ENCODE peak calls at places on chromosome X, in ten cellular contexts. C, I, H, Y, V, E, N, Q, A and G are unnamed samples. For H3K4me1, the result is how much of the 10 kb centered on the place peaks cover.

GRCh38 chrX:125090046-125090445 is 229.6 kb upstream of the TEX13C start:
- DNase-seq in C (no peak), I (no peak), H (peak), Y (no peak), V (no peak), E (no peak), N (no peak), Q (no peak), A (no peak), G (no peak)

GRCh38 chrX:153925739-153926593 is at the start of gene ARHGAP4:
- DNase-seq in C (no peak), I (no peak), H (no peak), Y (peak), V (no peak), E (no peak), N (peak), Q (no peak), A (no peak), G (no peak)

GRCh38 chrX:5242091-5242790 is 986.4 kb downstream of the NLGN4X start:
- DNase-seq in C (no peak), I (no peak), H (no peak), Y (peak), V (no peak), E (no peak), N (no peak), Q (no peak), A (no peak), G (no peak)

GRCh38 chrX:148501121-148502066 is 977 bp downstream of the AFF2 start:
- DNase-seq in C (no peak), I (no peak), H (no peak), Y (peak), V (no peak), E (no peak), N (peak), Q (no peak), A (no peak), G (no peak)

GRCh38 chrX:115318139-115318538 is 28.6 kb downstream of the LUZP4 start:
- DNase-seq in C (no peak), I (no peak), H (no peak), Y (peak), V (no peak), E (no peak), N (no peak), Q (no peak), A (no peak), G (no peak)

GRCh38 chrX:41921492-41922124 is 1.7 kb downstream of the CASK start:
- DNase-seq in C (no peak), I (no peak), H (peak), Y (no peak), V (no peak), E (no peak), N (no peak), Q (no peak), A (peak), G (peak)

GRCh38 chrX:34826964-34827363 is 115.6 kb upstream of the FAM47B start:
- DNase-seq in C (no peak), I (no peak), H (no peak), Y (no peak), V (no peak), E (no peak), N (no peak), Q (no peak), A (no peak), G (no peak)

GRCh38 chrX:24158881-24159280 is 9.4 kb downstream of the ZFX start:
- DNase-seq in C (no peak), I (no peak), H (no peak), Y (no peak), V (no peak), E (no peak), N (no peak), Q (no peak), A (no peak), G (no peak)

GRCh38 chrX:34810911-34811310 is 131.7 kb upstream of the FAM47B start:
- DNase-seq in C (no peak), I (no peak), H (no peak), Y (no peak), V (no peak), E (no peak), N (no peak), Q (no peak), A (no peak), G (no peak)

GRCh38 chrX:74419861-74420193 is 1.5 kb upstream of the SLC16A2 start:
- DNase-seq in C (no peak), I (no peak), H (peak), Y (peak), V (no peak), E (no peak), N (no peak), Q (no peak), A (no peak), G (no peak)

GRCh38 chrX:123093792-123094191 is 90.3 kb upstream of the GRIA3 start:
- DNase-seq in C (no peak), I (no peak), H (no peak), Y (no peak), V (no peak), E (no peak), N (no peak), Q (no peak), A (no peak), G (no peak)

GRCh38 chrX:16836371-16836770 is 33.8 kb downstream of the RBBP7 start:
- DNase-seq in C (no peak), I (peak), H (peak), Y (peak), V (peak), E (no peak), N (no peak), Q (no peak), A (no peak), G (peak)

GRCh38 chrX:154812341-154813101 is 7.2 kb upstream of the MPP1 start:
- DNase-seq in C (no peak), I (no peak), H (no peak), Y (no peak), V (no peak), E (no peak), N (no peak), Q (no peak), A (no peak), G (no peak)

GRCh38 chrX:85503258-85504158 is 124.0 kb upstream of the POF1B start:
- DNase-seq in C (no peak), I (no peak), H (no peak), Y (no peak), V (no peak), E (no peak), N (no peak), Q (no peak), A (no peak), G (no peak)

GRCh38 chrX:100410083-100410590 is at the start of gene PCDH19:
- DNase-seq in C (no peak), I (peak), H (peak), Y (peak), V (peak), E (peak), N (peak), Q (peak), A (no peak), G (no peak)

GRCh38 chrX:118975831-118976598 is 1.6 kb downstream of the LONRF3 start:
- DNase-seq in C (peak), I (peak), H (peak), Y (peak), V (no peak), E (peak), N (peak), Q (peak), A (peak), G (peak)

GRCh38 chrX:124518888-124519287 is 172.5 kb downstream of the SH2D1A start:
- DNase-seq in C (no peak), I (no peak), H (peak), Y (no peak), V (peak), E (no peak), N (no peak), Q (no peak), A (no peak), G (no peak)

GRCh38 chrX:148893395-148893794 is 393.0 kb downstream of the AFF2 start:
- DNase-seq in C (no peak), I (no peak), H (no peak), Y (no peak), V (no peak), E (no peak), N (no peak), Q (no peak), A (no peak), G (no peak)

GRCh38 chrX:71955530-71956120 is 45.0 kb downstream of the NHSL2 start:
- DNase-seq in C (no peak), I (no peak), H (no peak), Y (no peak), V (no peak), E (no peak), N (no peak), Q (no peak), A (no peak), G (no peak)

GRCh38 chrX:25049347-25049746 is 33.6 kb upstream of the ARX start:
- DNase-seq in C (no peak), I (no peak), H (no peak), Y (no peak), V (no peak), E (no peak), N (no peak), Q (no peak), A (no peak), G (no peak)

GRCh38 chrX:75154871-75155270 is 1.2 kb downstream of the ABCB7 start:
- DNase-seq in C (no peak), I (no peak), H (no peak), Y (no peak), V (no peak), E (no peak), N (no peak), Q (no peak), A (no peak), G (no peak)

DNA sequence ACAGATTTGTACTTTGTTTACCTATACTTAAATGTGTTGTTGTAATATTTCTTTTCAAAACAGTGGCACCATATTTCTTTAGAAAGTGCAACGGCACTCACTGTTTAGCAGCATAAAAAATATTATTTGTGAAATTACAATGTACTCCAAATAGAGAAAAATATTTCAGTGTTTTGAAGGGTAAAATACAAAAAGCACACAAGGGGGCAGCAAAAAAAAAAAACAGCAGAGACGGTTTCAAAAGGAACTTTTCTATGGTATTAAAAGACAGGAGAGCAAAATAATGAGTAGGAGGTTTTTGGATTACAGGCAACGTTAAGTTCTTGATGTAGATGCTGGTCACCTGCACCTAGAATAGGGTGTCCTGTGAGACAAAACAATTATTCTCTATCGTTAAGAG is 2.0 kb downstream of the NUDT11 start:
- DNase-seq in C (no peak), I (no peak), H (peak), Y (no peak), V (no peak), E (no peak), N (no peak), Q (no peak), A (no peak), G (peak)
- H3K4me3 ChIP-seq in C (no peak), I (no peak), H (no peak), Y (peak), V (peak), E (no peak), N (no peak), Q (no peak), A (no peak), G (no peak)

GRCh38 chrX:134694333-134694925 is 36.2 kb upstream of the PLAC1 start:
- DNase-seq in C (no peak), I (no peak), H (no peak), Y (no peak), V (no peak), E (no peak), N (no peak), Q (no peak), A (no peak), G (no peak)

GRCh38 chrX:134691453-134691852 is 33.2 kb upstream of the PLAC1 start:
- DNase-seq in C (no peak), I (no peak), H (no peak), Y (no peak), V (no peak), E (no peak), N (no peak), Q (no peak), A (no peak), G (no peak)

GRCh38 chrX:134692990-134693389 is 34.7 kb upstream of the PLAC1 start:
- DNase-seq in C (no peak), I (no peak), H (peak), Y (no peak), V (peak), E (no peak), N (no peak), Q (no peak), A (no peak), G (no peak)

GRCh38 chrX:134693644-134694043 is 35.4 kb upstream of the PLAC1 start:
- DNase-seq in C (no peak), I (no peak), H (no peak), Y (no peak), V (no peak), E (no peak), N (no peak), Q (no peak), A (no peak), G (no peak)

GRCh38 chrX:134692233-134692632 is 34.0 kb upstream of the PLAC1 start:
- DNase-seq in C (no peak), I (no peak), H (no peak), Y (peak), V (no peak), E (no peak), N (no peak), Q (no peak), A (no peak), G (no peak)
- H3K4me1 ChIP-seq in C (under half), I (under half), H (half or more), Y (under half), V (under half), E (under half), N (under half), Q (under half), A (under half), G (under half)

DNA sequence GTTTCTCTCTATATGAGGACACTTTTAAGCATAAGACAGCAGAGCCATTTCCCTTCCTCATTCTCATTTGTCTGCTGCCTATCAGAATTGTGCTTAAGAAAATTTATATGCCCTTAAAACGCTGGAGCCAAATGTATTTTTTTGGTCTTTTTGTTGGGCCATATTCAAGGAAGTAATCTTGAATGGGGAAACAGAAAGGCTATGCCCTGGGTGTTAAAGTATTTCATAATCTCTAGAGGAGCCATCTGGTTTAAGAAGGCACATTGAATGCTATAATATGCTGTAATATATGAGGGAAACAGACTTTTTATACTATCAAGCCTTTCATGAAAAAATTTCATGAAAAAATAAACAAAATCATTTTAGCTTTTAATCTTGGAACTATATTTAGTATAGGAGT is 4.3 kb downstream of the DMD start:
- DNase-seq in C (no peak), I (no peak), H (no peak), Y (no peak), V (no peak), E (no peak), N (no peak), Q (no peak), A (no peak), G (no peak)
- H3K4me3 ChIP-seq in C (peak), I (no peak), H (no peak), Y (no peak), V (no peak), E (no peak), N (peak), Q (no peak), A (peak), G (no peak)

GRCh38 chrX:19807414-19807813 is 80.0 kb downstream of the SH3KBP1 start:
- DNase-seq in C (no peak), I (no peak), H (no peak), Y (no peak), V (no peak), E (no peak), N (no peak), Q (no peak), A (no peak), G (no peak)
- H3K4me1 ChIP-seq in C (under half), I (under half), H (under half), Y (under half), V (under half), E (under half), N (under half), Q (under half), A (under half), G (under half)

GRCh38 chrX:53441531-53442321 is 7.6 kb upstream of the HSD17B10 start:
- DNase-seq in C (peak), I (peak), H (peak), Y (peak), V (peak), E (peak), N (peak), Q (peak), A (peak), G (peak)
- H3K4me3 ChIP-seq in C (peak), I (peak), H (peak), Y (peak), V (peak), E (peak), N (peak), Q (no peak), A (peak), G (peak)

GRCh38 chrX:46575991-46576392 is 2.4 kb downstream of the CHST7 start:
- DNase-seq in C (peak), I (peak), H (peak), Y (peak), V (no peak), E (no peak), N (no peak), Q (no peak), A (peak), G (no peak)
- H3K4me1 ChIP-seq in C (under half), I (under half), H (under half), Y (under half), V (under half), E (under half), N (under half), Q (under half), A (under half), G (half or more)

GRCh38 chrX:111515298-111515697 is 3.9 kb downstream of the SERTM2 start:
- DNase-seq in C (no peak), I (no peak), H (no peak), Y (no peak), V (no peak), E (no peak), N (no peak), Q (no peak), A (no peak), G (no peak)

GRCh38 chrX:111507931-111508330 is 3.5 kb upstream of the SERTM2 start:
- DNase-seq in C (no peak), I (no peak), H (no peak), Y (no peak), V (no peak), E (no peak), N (no peak), Q (no peak), A (no peak), G (no peak)

GRCh38 chrX:111505783-111506182 is 5.7 kb upstream of the SERTM2 start:
- DNase-seq in C (no peak), I (no peak), H (no peak), Y (no peak), V (no peak), E (no peak), N (no peak), Q (no peak), A (no peak), G (no peak)

GRCh38 chrX:111506826-111507225 is 4.6 kb upstream of the SERTM2 start:
- DNase-seq in C (no peak), I (no peak), H (no peak), Y (no peak), V (peak), E (peak), N (no peak), Q (no peak), A (no peak), G (no peak)

GRCh38 chrX:111511477-111511876 is at the start of gene SERTM2:
- DNase-seq in C (no peak), I (no peak), H (no peak), Y (peak), V (peak), E (peak), N (no peak), Q (no peak), A (no peak), G (no peak)
- H3K4me3 ChIP-seq in C (no peak), I (no peak), H (no peak), Y (peak), V (no peak), E (peak), N (no peak), Q (no peak), A (no peak), G (no peak)

GRCh38 chrX:103556941-103557340 is 28.4 kb upstream of the TCEAL4 start:
- DNase-seq in C (no peak), I (no peak), H (peak), Y (peak), V (no peak), E (no peak), N (no peak), Q (no peak), A (no peak), G (no peak)

GRCh38 chrX:103552236-103552635 is 32.9 kb upstream of the RAB40A start:
- DNase-seq in C (no peak), I (no peak), H (no peak), Y (no peak), V (no peak), E (no peak), N (no peak), Q (no peak), A (no peak), G (no peak)

GRCh38 chrX:103550415-103551051 is 31.2 kb upstream of the RAB40A start:
- DNase-seq in C (no peak), I (no peak), H (peak), Y (no peak), V (no peak), E (no peak), N (no peak), Q (no peak), A (no peak), G (no peak)

GRCh38 chrX:103549920-103550319 is 30.6 kb upstream of the RAB40A start:
- DNase-seq in C (no peak), I (no peak), H (no peak), Y (no peak), V (no peak), E (no peak), N (no peak), Q (no peak), A (no peak), G (no peak)

GRCh38 chrX:103554687-103555417 is 30.5 kb upstream of the TCEAL4 start:
- DNase-seq in C (no peak), I (peak), H (no peak), Y (peak), V (peak), E (no peak), N (no peak), Q (no peak), A (peak), G (no peak)
- H3K4me1 ChIP-seq in C (under half), I (under half), H (under half), Y (under half), V (under half), E (under half), N (under half), Q (under half), A (under half), G (under half)